ENCODE peak calls at places on chromosomes 6 and 20, in seven cellular contexts. F, H, N, L, V, M and W are unnamed samples.

GRCh38 chr6:7107578-7108195 is at the start of gene RREB1:
- DNase-seq in F (peak), V (peak), N (no peak), L (peak), H (peak), M (peak), W (peak)

GRCh38 chr20:41717464-41717863 is 99.3 kb upstream of the CHD6 start:
- DNase-seq in H (peak), F (no peak), M (no peak), L (no peak), V (no peak), N (no peak), W (no peak)

GRCh38 chr6:40723967-40724366 is 136.8 kb upstream of the LRFN2 start:
- DNase-seq in H (no peak), L (no peak), N (no peak), F (peak), M (no peak), V (no peak), W (no peak)

GRCh38 chr6:112289039-112289566 is 34.7 kb upstream of the LAMA4 start:
- DNase-seq in V (no peak), N (no peak), M (peak), H (peak), L (no peak), F (peak), W (no peak)

GRCh38 chr6:20013485-20013884 is 176.3 kb downstream of the ID4 start:
- DNase-seq in V (no peak), F (no peak), L (no peak), N (no peak), M (no peak), H (no peak), W (no peak)

GRCh38 chr6:139888691-139889122 is 514.3 kb upstream of the CITED2 start:
- DNase-seq in V (no peak), M (no peak), H (peak), F (peak), N (no peak), L (no peak), W (no peak)

GRCh38 chr6:40695750-40696415 is 108.7 kb upstream of the LRFN2 start:
- DNase-seq in F (no peak), H (no peak), L (no peak), V (no peak), N (no peak), M (no peak), W (no peak)

GRCh38 chr20:7702141-7702540 is 238.1 kb downstream of the HAO1 start:
- DNase-seq in H (peak), L (no peak), M (no peak), N (no peak), F (peak), V (no peak), W (no peak)